ENCODE peak calls at places on chromosome 2, in eight cellular contexts. G is spleen; E is CD8-positive, alpha-beta T cell; U is BE2C; L is HCT116; Z is endothelial cell of umbilical vein; P is fibroblast of lung; F is H9. H is an unnamed sample. For H3K4me1, the result is how much of the 10 kb centered on the place peaks cover.

GRCh38 chr2:37523861-37524362 is 147.5 kb downstream of the CDC42EP3 start:
- DNase-seq in G (no peak), E (no peak), U (no peak), L (no peak), Z (peak), P (peak), F (no peak), H (peak)

GRCh38 chr2:28750316-28751101 is 1.1 kb upstream of the PPP1CB start:
- DNase-seq in G (no peak), E (no peak), U (no peak), L (no peak), Z (peak), P (peak), F (no peak), H (no peak)

GRCh38 chr2:122980672-122981071 is 1044.4 kb upstream of the CNTNAP5 start:
- DNase-seq in G (peak), E (no peak), U (peak), L (no peak), Z (no peak), P (peak), F (no peak), H (no peak)

GRCh38 chr2:234564719-234565118 is 67.8 kb upstream of the ARL4C start:
- DNase-seq in G (no peak), E (no peak), U (no peak), L (no peak), Z (peak), P (peak), F (no peak), H (no peak)

GRCh38 chr2:152336103-152336853 is 1.3 kb downstream of the FMNL2 start:
- DNase-seq in G (peak), E (no peak), U (peak), L (no peak), Z (peak), P (peak), F (peak), H (peak)

GRCh38 chr2:75311993-75312392 is 112.7 kb upstream of the TACR1 start:
- DNase-seq in G (peak), E (no peak), U (peak), L (peak), Z (no peak), P (no peak), F (peak), H (no peak)

GRCh38 chr2:121237980-121238665 is 46.9 kb downstream of the TFCP2L1 start:
- DNase-seq in G (peak), E (no peak), U (no peak), L (no peak), Z (no peak), P (no peak), F (no peak), H (no peak)

GRCh38 chr2:148362144-148362796 is 282.3 kb upstream of the EPC2 start:
- DNase-seq in G (no peak), E (no peak), U (no peak), L (no peak), Z (no peak), P (no peak), F (peak), H (no peak)

GRCh38 chr2:141911485-141912066 is 219.2 kb downstream of the LRP1B start:
- DNase-seq in G (no peak), E (no peak), U (peak), L (peak), Z (peak), P (peak), F (peak), H (no peak)

GRCh38 chr2:144020047-144020446 is 499.9 kb downstream of the ZEB2 start:
- DNase-seq in G (no peak), E (no peak), U (no peak), L (no peak), Z (no peak), P (no peak), F (peak), H (no peak)

GRCh38 chr2:103594823-103595222 is 833.0 kb downstream of the TMEM182 start:
- DNase-seq in G (no peak), E (no peak), U (no peak), L (no peak), Z (no peak), P (no peak), F (no peak), H (no peak)

GRCh38 chr2:219025637-219026585 is 15.4 kb downstream of the CFAP65 start:
- DNase-seq in G (peak), E (no peak), U (no peak), L (no peak), Z (no peak), P (no peak), F (no peak), H (no peak)

GRCh38 chr2:85255813-85256581 is 71.8 kb downstream of the TGOLN2 start:
- DNase-seq in G (peak), E (no peak), U (no peak), L (no peak), Z (peak), P (peak), F (peak), H (peak)

GRCh38 chr2:181157326-181157725 is 176.9 kb downstream of the UBE2E3 start:
- DNase-seq in G (no peak), E (no peak), U (no peak), L (no peak), Z (no peak), P (peak), F (no peak), H (no peak)

GRCh38 chr2:43171789-43172188 is 54.6 kb downstream of the ZFP36L2 start:
- DNase-seq in G (no peak), E (no peak), U (peak), L (no peak), Z (peak), P (peak), F (no peak), H (no peak)
- H3K4me1 ChIP-seq in G (half or more), E (half or more), U (under half), L (under half), Z (half or more), P (under half), F (under half), H (under half)

GRCh38 chr2:233139875-233140585 is 79.9 kb downstream of the INPP5D start:
- DNase-seq in G (peak), E (no peak), U (no peak), L (no peak), Z (no peak), P (no peak), F (no peak), H (no peak)
- TF ChIP-seq CTCF in G (no peak), E (no peak), U (no peak), L (no peak), Z (no peak), P (no peak), F (no peak), H (no peak)

GRCh38 chr2:65369980-65370379 is 62.4 kb downstream of the SPRED2 start:
- DNase-seq in G (no peak), E (no peak), U (no peak), L (no peak), Z (no peak), P (no peak), F (no peak), H (no peak)
- H3K4me1 ChIP-seq in G (half or more), E (under half), U (under half), L (under half), Z (under half), P (under half), F (under half), H (under half)

GRCh38 chr2:70460333-70460732 is 93.3 kb downstream of the TGFA start:
- DNase-seq in G (no peak), E (no peak), U (no peak), L (no peak), Z (no peak), P (no peak), F (peak), H (peak)
- TF ChIP-seq CTCF in G (no peak), E (no peak), U (no peak), L (peak), Z (no peak), P (no peak), F (peak), H (peak)

DNA sequence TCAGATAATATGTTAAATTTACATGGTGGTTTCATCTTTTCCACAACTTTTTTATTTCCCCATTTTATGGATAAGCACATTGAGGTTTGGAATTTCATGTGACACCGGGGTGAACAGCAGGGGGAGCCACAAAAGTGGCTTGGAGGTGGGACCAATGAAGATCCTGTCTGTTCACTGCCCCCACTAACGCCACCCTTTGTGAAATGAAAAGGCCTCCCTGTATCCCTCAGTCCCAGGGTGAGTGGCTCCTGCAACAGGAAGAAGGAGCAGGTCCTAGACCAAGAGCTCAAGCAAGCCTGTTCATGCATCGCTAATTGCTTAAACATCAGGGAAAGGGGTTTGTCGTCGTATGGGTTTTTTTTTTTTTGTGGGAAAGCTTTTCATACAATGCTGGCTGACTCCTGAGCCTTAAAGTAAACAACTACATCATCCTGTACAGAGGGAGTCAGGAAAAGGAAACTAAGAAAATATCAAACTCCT is 267.8 kb upstream of the EPAS1 start:
- DNase-seq in G (no peak), E (no peak), U (no peak), L (no peak), Z (peak), P (peak), F (no peak), H (peak)
- H3K4me1 ChIP-seq in G (under half), E (under half), U (under half), L (under half), Z (under half), P (under half), F (under half), H (under half)

DNA sequence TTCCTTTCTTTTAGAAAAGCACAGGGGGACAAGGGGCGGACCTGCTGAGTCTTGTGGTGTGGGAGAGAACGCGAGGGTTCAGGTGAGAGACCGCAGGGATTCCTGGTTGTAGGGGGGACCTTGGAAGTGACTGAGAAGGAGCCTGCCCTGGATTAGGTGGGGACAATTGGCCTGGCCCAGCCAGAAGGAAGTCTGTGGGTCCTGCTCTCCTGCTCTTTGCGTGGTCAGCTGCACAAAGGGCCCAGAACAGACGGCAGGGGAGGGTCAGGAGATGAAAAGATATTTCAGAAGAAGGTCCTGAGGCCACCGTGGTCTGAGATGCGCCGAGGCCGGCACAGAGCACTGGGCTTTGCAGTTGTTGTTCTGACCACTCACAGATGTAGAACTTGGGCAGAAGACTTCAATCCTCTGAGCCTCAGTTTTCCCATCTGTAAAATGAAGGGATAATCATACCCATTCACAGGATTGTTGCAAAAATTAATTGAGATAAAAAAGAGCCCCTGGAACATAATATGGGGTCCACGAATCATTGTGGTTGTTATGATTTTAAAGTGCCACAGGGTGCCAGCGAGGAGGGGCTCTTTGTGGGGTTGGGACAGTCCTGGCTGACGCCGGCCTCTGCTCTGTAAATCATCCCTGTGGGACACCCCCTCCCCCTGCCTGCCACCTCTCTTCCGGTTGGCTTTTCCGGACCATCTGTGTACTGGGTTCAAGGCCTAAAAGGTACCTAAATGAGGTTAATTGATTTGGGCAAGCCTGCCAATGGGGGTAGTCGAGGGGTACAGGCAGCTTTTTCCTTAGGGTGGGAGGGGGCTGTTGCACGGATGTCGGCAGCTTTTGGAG is 1.8 kb downstream of the LPIN1 start:
- DNase-seq in G (no peak), E (no peak), U (no peak), L (no peak), Z (no peak), P (no peak), F (no peak), H (no peak)
- TF ChIP-seq CTCF in G (no peak), E (no peak), U (no peak), L (no peak), Z (no peak), P (no peak), F (no peak), H (no peak)

DNA sequence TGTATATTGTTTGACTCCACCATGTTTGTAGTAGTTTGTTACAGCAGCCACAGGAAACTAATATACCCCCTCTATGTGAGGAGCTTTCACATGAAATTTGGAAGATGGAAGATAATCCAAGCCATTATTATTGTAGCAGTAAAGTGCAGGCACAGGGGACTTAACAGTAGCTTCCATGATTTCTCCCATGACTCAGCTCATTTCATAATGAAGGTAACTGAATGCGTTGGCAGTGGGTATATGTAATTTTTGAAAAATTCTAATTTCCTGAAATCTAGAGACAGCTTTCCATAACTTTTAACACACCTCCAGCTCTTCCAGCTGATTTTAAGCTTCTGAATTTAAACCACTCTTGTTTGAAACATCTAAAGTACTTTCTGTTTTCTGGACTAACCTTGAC is 181.2 kb downstream of the NR4A2 start:
- DNase-seq in G (no peak), E (no peak), U (no peak), L (no peak), Z (no peak), P (no peak), F (no peak), H (no peak)
- H3K4me1 ChIP-seq in G (under half), E (under half), U (under half), L (under half), Z (under half), P (under half), F (under half), H (under half)

GRCh38 chr2:179859523-179859922 is 1.9 kb downstream of the ZNF385B start:
- DNase-seq in G (no peak), E (no peak), U (no peak), L (no peak), Z (no peak), P (no peak), F (no peak), H (no peak)

GRCh38 chr2:179862898-179863458 is 1.6 kb upstream of the ZNF385B start:
- DNase-seq in G (no peak), E (no peak), U (no peak), L (no peak), Z (no peak), P (no peak), F (no peak), H (peak)

GRCh38 chr2:179861777-179862117 is 335 bp upstream of the ZNF385B start:
- DNase-seq in G (no peak), E (no peak), U (no peak), L (no peak), Z (no peak), P (peak), F (no peak), H (no peak)

GRCh38 chr2:179861027-179861776 is at the start of gene ZNF385B:
- DNase-seq in G (no peak), E (no peak), U (no peak), L (no peak), Z (peak), P (peak), F (peak), H (no peak)

GRCh38 chr2:179860255-179861026 is 971 bp downstream of the ZNF385B start:
- DNase-seq in G (no peak), E (no peak), U (no peak), L (no peak), Z (no peak), P (no peak), F (peak), H (no peak)
- TF ChIP-seq CTCF in G (no peak), E (no peak), U (no peak), L (no peak), Z (no peak), P (no peak), F (no peak), H (no peak)

GRCh38 chr2:54634012-54634411 is 89.5 kb upstream of the EML6 start:
- DNase-seq in G (no peak), E (no peak), U (no peak), L (no peak), Z (peak), P (no peak), F (no peak), H (no peak)

GRCh38 chr2:54634564-54635511 is 88.6 kb upstream of the EML6 start:
- DNase-seq in G (no peak), E (no peak), U (peak), L (no peak), Z (peak), P (peak), F (no peak), H (no peak)

GRCh38 chr2:54630841-54631497 is 92.5 kb upstream of the EML6 start:
- DNase-seq in G (no peak), E (no peak), U (no peak), L (no peak), Z (no peak), P (no peak), F (no peak), H (no peak)

GRCh38 chr2:54631755-54632154 is 91.7 kb upstream of the EML6 start:
- DNase-seq in G (no peak), E (no peak), U (no peak), L (no peak), Z (no peak), P (no peak), F (no peak), H (no peak)

DNA sequence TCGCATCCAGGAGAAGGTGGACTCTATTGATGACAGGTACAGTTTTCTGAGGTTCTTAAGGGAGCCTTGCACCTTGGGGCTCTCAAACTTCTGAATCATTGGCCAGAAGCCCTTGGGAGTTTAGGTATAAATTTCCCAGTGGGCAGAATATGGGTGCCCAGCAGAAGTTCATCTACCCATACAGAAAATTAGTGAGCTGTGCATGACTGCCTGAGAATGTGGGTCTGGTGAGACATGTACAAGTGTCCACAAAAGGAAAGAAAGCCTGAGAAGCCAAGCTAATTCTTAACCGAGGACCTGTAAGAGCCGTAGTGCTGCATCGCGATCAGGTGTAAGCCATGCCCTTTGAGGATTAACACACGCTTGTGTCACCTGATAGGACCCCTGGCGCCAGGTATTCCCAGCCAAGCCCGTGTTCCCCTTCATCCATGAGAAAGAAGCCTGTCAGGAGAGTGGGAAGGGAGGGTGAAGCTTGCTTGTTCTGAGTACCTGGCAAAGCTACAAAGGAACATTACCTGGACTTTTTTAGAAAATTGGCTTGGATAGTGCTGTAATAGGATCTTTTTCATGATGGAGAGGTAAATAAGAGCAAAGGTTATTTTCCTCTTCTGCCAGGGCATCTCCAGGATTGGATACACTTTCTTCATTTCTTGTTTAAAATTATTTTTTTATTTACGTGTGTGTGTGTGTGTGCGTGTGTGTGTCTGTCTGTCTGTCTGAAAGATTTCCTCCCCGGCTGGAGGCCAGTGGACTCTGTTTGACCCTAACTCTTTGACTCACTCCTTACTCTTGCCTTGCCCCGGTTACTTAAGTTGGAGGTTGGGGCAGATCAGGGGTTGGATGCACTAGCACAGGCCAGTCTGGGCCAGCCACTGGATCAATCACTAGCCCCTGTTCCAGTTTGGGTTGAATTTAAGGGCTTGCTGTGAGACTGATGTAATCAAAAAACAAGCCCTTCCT is 90.4 kb upstream of the EML6 start:
- DNase-seq in G (no peak), E (no peak), U (no peak), L (no peak), Z (peak), P (peak), F (no peak), H (no peak)
- H3K4me1 ChIP-seq in G (half or more), E (under half), U (under half), L (under half), Z (under half), P (under half), F (under half), H (under half)

DNA sequence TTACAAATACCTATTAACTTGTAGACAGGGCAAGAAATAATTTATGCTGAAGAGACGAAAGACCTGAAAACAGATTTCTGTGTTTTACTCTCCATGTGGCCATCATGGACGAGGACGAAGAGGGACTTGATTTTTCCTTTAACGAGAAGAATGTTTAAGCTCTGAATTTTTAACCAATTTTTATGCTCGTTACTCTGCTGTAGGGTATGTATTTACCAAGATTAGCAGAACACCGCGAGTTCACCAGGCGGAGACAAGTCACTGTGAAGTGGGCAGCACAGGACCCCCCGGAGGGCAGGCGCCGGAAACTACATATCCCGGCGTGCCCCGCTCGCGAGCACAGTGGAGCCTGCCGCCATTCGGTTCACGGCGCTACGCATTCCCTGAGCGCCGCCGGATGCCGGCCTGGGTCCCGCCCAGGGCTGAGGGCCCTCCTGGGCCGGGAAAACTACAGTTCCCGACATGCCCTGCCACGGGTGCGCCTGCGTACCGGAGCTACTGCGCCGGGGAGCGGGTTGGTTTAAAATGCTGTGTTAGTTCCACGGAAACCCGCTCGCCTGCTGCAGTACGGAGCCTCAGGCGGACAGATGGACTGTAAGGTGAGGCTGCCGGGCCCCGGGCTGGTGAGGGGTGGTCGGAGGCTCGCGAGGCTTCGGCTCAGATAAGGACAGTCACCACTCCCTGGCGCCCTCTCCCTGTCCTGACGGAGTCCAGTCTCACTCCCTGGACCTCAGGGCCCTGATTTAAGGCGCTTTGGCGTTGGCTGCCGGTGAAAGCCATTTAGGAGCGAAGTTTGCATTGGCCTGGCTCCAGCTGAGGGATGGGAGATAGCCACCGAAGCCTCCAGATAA is at the start of gene CCDC150:
- DNase-seq in G (peak), E (peak), U (peak), L (peak), Z (peak), P (peak), F (peak), H (peak)
- TF ChIP-seq CTCF in G (no peak), E (no peak), U (peak), L (no peak), Z (no peak), P (peak), F (peak), H (peak)